ENCODE peak calls at places on chromosomes 2 and 18, in six cellular contexts. X is HCEC 1CT, H is T-helper 17 cell, W is AG10803, F is astrocyte of the hippocampus, P is midbrain. A is an unnamed sample.

GRCh38 chr18:53380063-53380639 is 844.3 kb downstream of the MBD2 start:
- DNase-seq in X (peak), H (no peak), W (peak), F (peak), P (peak), A (peak)

GRCh38 chr2:176178271-176178806 is 10.1 kb upstream of the HOXD1 start:
- DNase-seq in X (no peak), H (no peak), W (peak), F (no peak), P (no peak), A (no peak)

GRCh38 chr2:65199194-65199593 is 28.4 kb upstream of the ACTR2 start:
- DNase-seq in X (no peak), H (no peak), W (no peak), F (no peak), P (no peak), A (no peak)

GRCh38 chr18:39558658-39559057 is 1993.1 kb upstream of the CELF4 start:
- DNase-seq in X (no peak), H (no peak), W (peak), F (peak), P (no peak), A (no peak)

GRCh38 chr2:1097086-1097485 is 146.4 kb downstream of the SNTG2 start:
- DNase-seq in X (no peak), H (no peak), W (no peak), F (no peak), P (no peak), A (no peak)

GRCh38 chr2:133591164-133591563 is 22.9 kb upstream of the NCKAP5 start:
- DNase-seq in X (no peak), H (no peak), W (peak), F (peak), P (peak), A (no peak)

GRCh38 chr2:148674063-148675020 is 29.8 kb downstream of the EPC2 start:
- DNase-seq in X (peak), H (no peak), W (no peak), F (peak), P (no peak), A (no peak)

GRCh38 chr2:6674381-6674780 is 191.3 kb downstream of the CMPK2 start:
- DNase-seq in X (no peak), H (no peak), W (no peak), F (peak), P (no peak), A (no peak)

GRCh38 chr2:25831744-25832449 is 46.4 kb downstream of the ASXL2 start:
- DNase-seq in X (no peak), H (no peak), W (no peak), F (no peak), P (no peak), A (no peak)

GRCh38 chr18:79944126-79944731 is 7.2 kb downstream of the SLC66A2 start:
- DNase-seq in X (no peak), H (no peak), W (no peak), F (peak), P (no peak), A (no peak)